ENCODE peak calls at places on chromosomes 16 and 17, in ten cellular contexts. D, P, W, I, F, B, E, Y, J and G are unnamed samples.

GRCh38 chr16:65817066-65817465 is 549.4 kb upstream of the CDH5 start:
- DNase-seq in B (no peak), P (no peak), E (no peak), J (no peak), F (no peak), Y (no peak), I (no peak), W (no peak), D (no peak), G (no peak)

GRCh38 chr17:41415833-41416335 is 8.5 kb downstream of the KRT37 start:
- DNase-seq in B (no peak), W (no peak), Y (no peak), I (no peak), P (peak), J (no peak), D (no peak), F (no peak), E (no peak), G (no peak)

GRCh38 chr16:9465150-9465549 is 373.7 kb downstream of the HAPSTR1 start:
- DNase-seq in F (no peak), E (no peak), D (no peak), Y (no peak), B (no peak), J (no peak), I (no peak), P (no peak), W (no peak), G (no peak)

GRCh38 chr17:74290340-74290739 is 16.3 kb downstream of the DNAI2 start:
- DNase-seq in D (no peak), J (peak), P (no peak), E (no peak), B (no peak), Y (no peak), W (no peak), F (no peak), I (no peak), G (no peak)

GRCh38 chr16:76246587-76246986 is 30.6 kb upstream of the CNTNAP4 start:
- DNase-seq in W (no peak), J (no peak), I (no peak), E (no peak), P (no peak), F (no peak), Y (no peak), B (no peak), D (no peak), G (no peak)

GRCh38 chr17:47275245-47275984 is 21.8 kb downstream of the ITGB3 start:
- DNase-seq in W (no peak), J (peak), P (peak), I (no peak), F (no peak), E (no peak), D (peak), Y (peak), B (peak), G (no peak)

GRCh38 chr16:81469710-81470481 is 25.3 kb downstream of the CMIP start:
- DNase-seq in F (peak), D (no peak), J (no peak), E (peak), P (no peak), W (peak), Y (no peak), I (no peak), B (peak), G (no peak)

GRCh38 chr16:86905302-86905701 is 327.0 kb downstream of the FOXL1 start:
- DNase-seq in W (no peak), J (no peak), F (no peak), P (no peak), Y (no peak), E (no peak), B (no peak), D (no peak), I (no peak), G (no peak)

GRCh38 chr16:72270531-72270930 is 98.6 kb upstream of the PMFBP1 start:
- DNase-seq in F (no peak), B (no peak), I (no peak), D (no peak), J (no peak), P (no peak), Y (no peak), E (no peak), W (no peak), G (no peak)

GRCh38 chr16:30565984-30566383 is 5.5 kb downstream of the ZNF688 start:
- DNase-seq in B (no peak), D (no peak), F (no peak), J (no peak), I (no peak), W (no peak), E (no peak), P (no peak), Y (no peak), G (no peak)

GRCh38 chr16:30482366-30482765 is 9.8 kb downstream of the ITGAL start:
- DNase-seq in P (peak), I (no peak), D (no peak), E (no peak), J (no peak), W (no peak), Y (no peak), B (no peak), F (no peak), G (no peak)

GRCh38 chr16:75106351-75107274 is 10.0 kb downstream of the LDHD start:
- DNase-seq in W (no peak), F (no peak), B (peak), Y (no peak), J (no peak), I (no peak), D (no peak), P (no peak), E (no peak), G (no peak)

GRCh38 chr17:63140255-63140654 is 174.2 kb downstream of the TANC2 start:
- DNase-seq in F (peak), D (no peak), Y (no peak), P (peak), W (no peak), J (no peak), B (no peak), E (peak), I (no peak), G (no peak)

GRCh38 chr17:78129385-78130079 is 977 bp upstream of the TMC6 start:
- DNase-seq in F (peak), E (no peak), D (no peak), J (no peak), I (no peak), P (no peak), W (peak), B (no peak), Y (no peak), G (no peak)

GRCh38 chr17:43226393-43226792 is 2.0 kb downstream of the CCDC200 start:
- DNase-seq in J (no peak), Y (no peak), F (no peak), P (no peak), W (no peak), B (no peak), E (no peak), D (no peak), I (no peak), G (no peak)

GRCh38 chr17:9003355-9004131 is 17.8 kb upstream of the NTN1 start:
- DNase-seq in D (no peak), F (peak), B (peak), J (no peak), W (no peak), Y (no peak), P (no peak), I (no peak), E (no peak), G (no peak)